ENCODE peak calls at places on chromosomes 4 and X, in seven cellular contexts. One of them, this sample, is unnamed.

GRCh38 chr4:187363453-187363852 is 632.1 kb upstream of the ZFP42 start:
- DNase-seq in HCT116: no peak
- DNase-seq in MM.1S: no peak
- DNase-seq in SK-N-SH: no peak
- DNase-seq in GM23338: no peak
- DNase-seq in GM23248: no peak
- DNase-seq in PC-3: no peak
- DNase-seq in this sample: no peak

GRCh38 chr4:67019670-67020069 is 525.6 kb downstream of the CENPC start:
- DNase-seq in HCT116: no peak
- DNase-seq in MM.1S: no peak
- DNase-seq in SK-N-SH: no peak
- DNase-seq in GM23338: no peak
- DNase-seq in GM23248: no peak
- DNase-seq in PC-3: no peak
- DNase-seq in this sample: no peak

GRCh38 chrX:152900937-152901445 is 3.1 kb downstream of the ZNF185 start:
- DNase-seq in HCT116: no peak
- DNase-seq in MM.1S: no peak
- DNase-seq in SK-N-SH: no peak
- DNase-seq in GM23338: no peak
- DNase-seq in GM23248: peak; percentile 33
- DNase-seq in PC-3: peak; percentile 25
- DNase-seq in this sample: no peak

GRCh38 chrX:43469391-43470054 is 186.6 kb upstream of the MAOA start:
- DNase-seq in HCT116: no peak
- DNase-seq in MM.1S: peak; percentile 70
- DNase-seq in SK-N-SH: no peak
- DNase-seq in GM23338: no peak
- DNase-seq in GM23248: no peak
- DNase-seq in PC-3: no peak
- DNase-seq in this sample: no peak

GRCh38 chr4:25163216-25163615 is 3.0 kb upstream of the SEPSECS start:
- DNase-seq in HCT116: no peak
- DNase-seq in MM.1S: no peak
- DNase-seq in SK-N-SH: no peak
- DNase-seq in GM23338: no peak
- DNase-seq in GM23248: no peak
- DNase-seq in PC-3: no peak
- DNase-seq in this sample: no peak

GRCh38 chr4:154314248-154314647 is 177.4 kb downstream of the DCHS2 start:
- DNase-seq in HCT116: peak; percentile 37
- DNase-seq in MM.1S: no peak
- DNase-seq in SK-N-SH: no peak
- DNase-seq in GM23338: peak; percentile 43
- DNase-seq in GM23248: peak; percentile 74
- DNase-seq in PC-3: peak; percentile 53
- DNase-seq in this sample: no peak

GRCh38 chrX:130726661-130727060 is 176.3 kb downstream of the ENOX2 start:
- DNase-seq in HCT116: no peak
- DNase-seq in MM.1S: no peak
- DNase-seq in SK-N-SH: no peak
- DNase-seq in GM23338: no peak
- DNase-seq in GM23248: peak; percentile 85
- DNase-seq in PC-3: peak; percentile 39
- DNase-seq in this sample: no peak

GRCh38 chr4:3243066-3243775 is 5.7 kb upstream of the MSANTD1 start:
- DNase-seq in HCT116: no peak
- DNase-seq in MM.1S: no peak
- DNase-seq in SK-N-SH: no peak
- DNase-seq in GM23338: peak; percentile 19
- DNase-seq in GM23248: no peak
- DNase-seq in PC-3: no peak
- DNase-seq in this sample: no peak

GRCh38 chr4:1345905-1346780 is 865 bp upstream of the UVSSA start:
- DNase-seq in HCT116: no peak
- DNase-seq in MM.1S: peak; percentile 40
- DNase-seq in SK-N-SH: peak; percentile 85
- DNase-seq in GM23338: peak; percentile 76
- DNase-seq in GM23248: peak; percentile 69
- DNase-seq in PC-3: peak; percentile 33
- DNase-seq in this sample: peak; percentile 71

GRCh38 chrX:16592194-16592770 is 57.7 kb upstream of the S100G start:
- DNase-seq in HCT116: no peak
- DNase-seq in MM.1S: no peak
- DNase-seq in SK-N-SH: peak; percentile 36
- DNase-seq in GM23338: no peak
- DNase-seq in GM23248: no peak
- DNase-seq in PC-3: no peak
- DNase-seq in this sample: no peak

GRCh38 chr4:26252349-26252748 is 68.5 kb upstream of the RBPJ start:
- DNase-seq in HCT116: peak; percentile 41
- DNase-seq in MM.1S: no peak
- DNase-seq in SK-N-SH: no peak
- DNase-seq in GM23338: no peak
- DNase-seq in GM23248: peak; percentile 13
- DNase-seq in PC-3: peak; percentile 81
- DNase-seq in this sample: no peak
- TF ChIP-seq EZH2phosphoT487 in HCT116: no peak
- TF ChIP-seq EZH2phosphoT487 in MM.1S: no peak
- TF ChIP-seq EZH2phosphoT487 in SK-N-SH: no peak
- TF ChIP-seq EZH2phosphoT487 in GM23338: no peak
- TF ChIP-seq EZH2phosphoT487 in GM23248: no peak
- TF ChIP-seq EZH2phosphoT487 in PC-3: no peak
- TF ChIP-seq EZH2phosphoT487 in this sample: no peak

GRCh38 chr4:140018931-140019618 is 134.9 kb downstream of the MAML3 start:
- DNase-seq in HCT116: peak; percentile 19
- DNase-seq in MM.1S: no peak
- DNase-seq in SK-N-SH: no peak
- DNase-seq in GM23338: no peak
- DNase-seq in GM23248: peak; percentile 37
- DNase-seq in PC-3: peak; percentile 87
- DNase-seq in this sample: no peak

GRCh38 chr4:140020457-140021361 is 133.3 kb downstream of the MAML3 start:
- DNase-seq in HCT116: no peak
- DNase-seq in MM.1S: no peak
- DNase-seq in SK-N-SH: no peak
- DNase-seq in GM23338: no peak
- DNase-seq in GM23248: no peak
- DNase-seq in PC-3: peak; percentile 10
- DNase-seq in this sample: no peak

GRCh38 chr4:140025470-140025869 is 128.5 kb downstream of the MAML3 start:
- DNase-seq in HCT116: no peak
- DNase-seq in MM.1S: no peak
- DNase-seq in SK-N-SH: no peak
- DNase-seq in GM23338: no peak
- DNase-seq in GM23248: no peak
- DNase-seq in PC-3: no peak
- DNase-seq in this sample: no peak

GRCh38 chr4:140014284-140014683 is 139.7 kb downstream of the MAML3 start:
- DNase-seq in HCT116: no peak
- DNase-seq in MM.1S: no peak
- DNase-seq in SK-N-SH: no peak
- DNase-seq in GM23338: no peak
- DNase-seq in GM23248: no peak
- DNase-seq in PC-3: peak; percentile 66
- DNase-seq in this sample: no peak

GRCh38 chr4:140019619-140020367 is 134.2 kb downstream of the MAML3 start:
- DNase-seq in HCT116: no peak
- DNase-seq in MM.1S: no peak
- DNase-seq in SK-N-SH: no peak
- DNase-seq in GM23338: no peak
- DNase-seq in GM23248: no peak
- DNase-seq in PC-3: peak; percentile 17
- DNase-seq in this sample: no peak
- H3K4me2 ChIP-seq in HCT116: no peak overlapping the region
- H3K4me2 ChIP-seq in MM.1S: no peak overlapping the region
- H3K4me2 ChIP-seq in SK-N-SH: no peak overlapping the region
- H3K4me2 ChIP-seq in GM23338: peak overlapping the region; percentile 45
- H3K4me2 ChIP-seq in GM23248: no peak overlapping the region
- H3K4me2 ChIP-seq in PC-3: peak overlapping the region; percentile 77
- H3K4me2 ChIP-seq in this sample: no peak overlapping the region

GRCh38 chr4:105153749-105154148 is 7.1 kb downstream of the TET2 start:
- DNase-seq in HCT116: no peak
- DNase-seq in MM.1S: no peak
- DNase-seq in SK-N-SH: no peak
- DNase-seq in GM23338: no peak
- DNase-seq in GM23248: no peak
- DNase-seq in PC-3: no peak
- DNase-seq in this sample: no peak
- TF ChIP-seq EZH2phosphoT487 in HCT116: no peak
- TF ChIP-seq EZH2phosphoT487 in MM.1S: no peak
- TF ChIP-seq EZH2phosphoT487 in SK-N-SH: no peak
- TF ChIP-seq EZH2phosphoT487 in GM23338: no peak
- TF ChIP-seq EZH2phosphoT487 in GM23248: no peak
- TF ChIP-seq EZH2phosphoT487 in PC-3: no peak
- TF ChIP-seq EZH2phosphoT487 in this sample: no peak

GRCh38 chrX:28589048-28589447 is 1.8 kb downstream of the IL1RAPL1 start:
- DNase-seq in HCT116: no peak
- DNase-seq in MM.1S: no peak
- DNase-seq in SK-N-SH: no peak
- DNase-seq in GM23338: no peak
- DNase-seq in GM23248: no peak
- DNase-seq in PC-3: no peak
- DNase-seq in this sample: no peak
- H3K4me2 ChIP-seq in HCT116: peak overlapping the region; percentile 81
- H3K4me2 ChIP-seq in MM.1S: no peak overlapping the region
- H3K4me2 ChIP-seq in SK-N-SH: no peak overlapping the region
- H3K4me2 ChIP-seq in GM23338: peak overlapping the region; percentile 48
- H3K4me2 ChIP-seq in GM23248: no peak overlapping the region
- H3K4me2 ChIP-seq in PC-3: peak overlapping the region; percentile 89
- H3K4me2 ChIP-seq in this sample: no peak overlapping the region

GRCh38 chr4:156972370-156972980 is 876 bp upstream of the PDGFC start:
- DNase-seq in HCT116: no peak
- DNase-seq in MM.1S: peak; percentile 42
- DNase-seq in SK-N-SH: no peak
- DNase-seq in GM23338: peak; percentile 6
- DNase-seq in GM23248: no peak
- DNase-seq in PC-3: no peak
- DNase-seq in this sample: no peak

GRCh38 chr4:156971168-156971601 is 414 bp downstream of the PDGFC start:
- DNase-seq in HCT116: no peak
- DNase-seq in MM.1S: no peak
- DNase-seq in SK-N-SH: peak; percentile 64
- DNase-seq in GM23338: peak; percentile 47
- DNase-seq in GM23248: no peak
- DNase-seq in PC-3: no peak
- DNase-seq in this sample: no peak

GRCh38 chr4:156974264-156974663 is 2.7 kb upstream of the PDGFC start:
- DNase-seq in HCT116: no peak
- DNase-seq in MM.1S: no peak
- DNase-seq in SK-N-SH: no peak
- DNase-seq in GM23338: no peak
- DNase-seq in GM23248: no peak
- DNase-seq in PC-3: no peak
- DNase-seq in this sample: no peak

GRCh38 chr4:156970501-156971167 is 965 bp downstream of the PDGFC start:
- DNase-seq in HCT116: no peak
- DNase-seq in MM.1S: peak; percentile 55
- DNase-seq in SK-N-SH: peak; percentile 68
- DNase-seq in GM23338: peak; percentile 72
- DNase-seq in GM23248: peak; percentile 91
- DNase-seq in PC-3: peak; percentile 56
- DNase-seq in this sample: no peak

GRCh38 chr4:156971623-156972369 is at the start of gene PDGFC:
- DNase-seq in HCT116: no peak
- DNase-seq in MM.1S: peak; percentile 66
- DNase-seq in SK-N-SH: peak; percentile 80
- DNase-seq in GM23338: peak; percentile 85
- DNase-seq in GM23248: peak; percentile 79
- DNase-seq in PC-3: peak; percentile 68
- DNase-seq in this sample: no peak
- TF ChIP-seq EZH2phosphoT487 in HCT116: no peak
- TF ChIP-seq EZH2phosphoT487 in MM.1S: no peak
- TF ChIP-seq EZH2phosphoT487 in SK-N-SH: no peak
- TF ChIP-seq EZH2phosphoT487 in GM23338: no peak
- TF ChIP-seq EZH2phosphoT487 in GM23248: no peak
- TF ChIP-seq EZH2phosphoT487 in PC-3: no peak
- TF ChIP-seq EZH2phosphoT487 in this sample: no peak